ENCODE peak calls at places on chromosomes 3 and 15, in seven cellular contexts. X is upper lobe of right lung, L is iPS DF 6.9, V is AG04450, F is IMR-90, D is sigmoid colon, W is OCI-LY7. P is an unnamed sample.

GRCh38 chr3:86563358-86563970 is 427.5 kb downstream of the VGLL3 start:
- DNase-seq in F (peak; percentile 47), V (peak; percentile 0), D (no peak), L (no peak), W (peak; percentile 59), X (no peak), P (no peak)

GRCh38 chr3:12897537-12898289 is 56.3 kb upstream of the RPL32 start:
- DNase-seq in X (no peak), V (no peak), F (no peak), D (no peak), W (no peak), L (no peak), P (no peak)

GRCh38 chr3:19543212-19543841 is 390.7 kb downstream of the EFHB start:
- DNase-seq in X (no peak), V (no peak), D (no peak), L (peak; percentile 27), W (peak; percentile 73), F (no peak), P (no peak)

GRCh38 chr3:169659096-169659521 is 4.4 kb downstream of the MECOM start:
- DNase-seq in W (no peak), F (no peak), V (no peak), X (peak; percentile 63), L (no peak), D (no peak), P (no peak)

GRCh38 chr3:196554205-196554604 is 14.1 kb downstream of the WDR53 start:
- DNase-seq in L (no peak), V (no peak), X (no peak), F (no peak), W (peak; percentile 16), D (no peak), P (no peak)

GRCh38 chr15:84748274-84749110 is at the start of gene ZNF592:
- DNase-seq in L (no peak), F (peak; percentile 70), W (peak; percentile 84), D (peak; percentile 93), V (peak; percentile 26), X (peak; percentile 94), P (peak; percentile 81)

GRCh38 chr3:105982207-105982606 is 113.4 kb upstream of the CBLB start:
- DNase-seq in L (no peak), X (no peak), D (no peak), V (no peak), W (no peak), F (no peak), P (no peak)

GRCh38 chr3:119627461-119627860 is 29.8 kb downstream of the PLA1A start:
- DNase-seq in D (no peak), X (peak; percentile 75), L (no peak), V (no peak), W (no peak), F (no peak), P (no peak)

GRCh38 chr3:50356553-50356952 is 2.8 kb downstream of the TMEM115 start:
- DNase-seq in V (no peak), F (no peak), X (no peak), D (no peak), W (no peak), L (no peak), P (no peak)

GRCh38 chr3:56210201-56210774 is 258.0 kb downstream of the ERC2 start:
- DNase-seq in X (no peak), D (no peak), F (no peak), V (no peak), W (no peak), L (no peak), P (no peak)

GRCh38 chr3:119562307-119562961 is 3.0 kb upstream of the CD80 start:
- DNase-seq in D (no peak), L (no peak), V (no peak), X (no peak), W (no peak), F (no peak), P (peak; percentile 38)

GRCh38 chr15:40688932-40689799 is 5.8 kb upstream of the RAD51 start:
- DNase-seq in V (no peak), D (no peak), F (no peak), W (no peak), L (no peak), X (no peak), P (no peak)

GRCh38 chr3:160141485-160142185 is 83.6 kb upstream of the C3orf80 start:
- DNase-seq in W (no peak), X (no peak), V (no peak), D (no peak), F (peak; percentile 51), L (no peak), P (no peak)

GRCh38 chr15:85607141-85607806 is 187.5 kb downstream of the KLHL25 start:
- DNase-seq in L (no peak), X (no peak), F (peak; percentile 68), D (no peak), W (no peak), V (no peak), P (no peak)

GRCh38 chr3:140717915-140718314 is 40.1 kb downstream of the TRIM42 start:
- DNase-seq in W (no peak), X (no peak), V (no peak), D (no peak), L (no peak), F (no peak), P (no peak)

GRCh38 chr3:29415824-29416223 is 135.0 kb downstream of the RBMS3 start:
- DNase-seq in V (no peak), W (no peak), X (no peak), F (peak; percentile 77), D (no peak), L (no peak), P (no peak)

GRCh38 chr15:63367390-63367789 is 14.3 kb downstream of the CA12 start:
- DNase-seq in L (no peak), V (no peak), F (no peak), X (no peak), W (no peak), D (no peak), P (no peak)

GRCh38 chr3:145959457-145960088 is 201.4 kb downstream of the PLOD2 start:
- DNase-seq in X (no peak), L (no peak), F (no peak), D (no peak), V (no peak), W (no peak), P (no peak)

GRCh38 chr3:153350420-153350819 is 188.4 kb downstream of the RAP2B start:
- DNase-seq in V (peak; percentile 63), L (no peak), D (no peak), W (no peak), X (no peak), F (peak; percentile 85), P (no peak)

GRCh38 chr15:37098468-37099320 is 1.7 kb downstream of the MEIS2 start:
- DNase-seq in L (no peak), W (peak; percentile 71), D (peak; percentile 76), F (peak; percentile 35), X (no peak), V (no peak), P (no peak)

GRCh38 chr3:61897848-61898247 is 336.5 kb downstream of the PTPRG start:
- DNase-seq in X (no peak), F (no peak), L (no peak), D (no peak), W (no peak), V (no peak), P (no peak)

GRCh38 chr3:61896251-61896650 is 334.9 kb downstream of the PTPRG start:
- DNase-seq in V (no peak), D (no peak), F (no peak), W (no peak), L (no peak), X (no peak), P (no peak)

GRCh38 chr3:61892881-61893280 is 331.5 kb downstream of the PTPRG start:
- DNase-seq in X (no peak), W (no peak), V (no peak), L (no peak), F (no peak), D (no peak), P (no peak)

GRCh38 chr3:61893840-61894566 is 332.6 kb downstream of the PTPRG start:
- DNase-seq in L (no peak), V (no peak), F (no peak), X (no peak), W (no peak), D (no peak), P (no peak)

GRCh38 chr3:61894988-61895935 is 333.9 kb downstream of the PTPRG start:
- DNase-seq in W (peak; percentile 59), V (peak; percentile 58), F (peak; percentile 90), D (peak; percentile 85), X (no peak), L (no peak), P (no peak)
- H3K4me3 ChIP-seq in W (no peak overlapping the region), V (no peak overlapping the region), F (no peak overlapping the region), D (no peak overlapping the region), X (no peak overlapping the region), L (no peak overlapping the region), P (no peak overlapping the region)

DNA sequence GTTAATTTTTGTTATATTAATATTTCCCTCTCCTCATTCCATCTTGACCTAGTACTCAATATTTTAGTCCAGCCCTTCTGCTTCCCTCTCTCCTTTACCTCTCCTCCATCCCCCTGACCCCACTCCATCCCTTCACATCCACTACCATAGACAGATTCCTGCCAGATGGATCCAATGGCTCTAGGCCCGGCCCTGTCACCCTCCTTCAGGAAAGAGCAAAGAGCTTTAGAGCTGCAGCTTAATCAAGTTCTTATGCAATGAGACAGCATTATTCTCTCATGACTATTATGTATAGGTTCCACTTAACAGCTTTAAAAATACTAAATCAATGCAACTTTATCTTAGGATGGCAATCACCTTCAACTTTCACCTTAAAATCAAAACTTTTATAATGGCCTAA is 200.7 kb upstream of the TTC14 start:
- DNase-seq in L (no peak), V (no peak), F (peak; percentile 8), W (no peak), X (no peak), D (no peak), P (no peak)
- H3K27ac ChIP-seq in L (no peak overlapping the region), V (no peak overlapping the region), F (no peak overlapping the region), W (no peak overlapping the region), X (no peak overlapping the region), D (no peak overlapping the region), P (no peak overlapping the region)

GRCh38 chr15:58947179-58947578 is 13.7 kb upstream of the SLTM start:
- DNase-seq in V (no peak), F (no peak), D (no peak), X (no peak), L (no peak), W (no peak), P (no peak)

GRCh38 chr15:58957101-58957973 is 23.9 kb upstream of the SLTM start:
- DNase-seq in V (no peak), W (peak; percentile 88), F (peak; percentile 58), D (no peak), L (peak; percentile 77), X (no peak), P (peak; percentile 46)

GRCh38 chr15:58952751-58953150 is 19.3 kb upstream of the SLTM start:
- DNase-seq in D (no peak), X (no peak), V (no peak), F (peak; percentile 52), W (no peak), L (no peak), P (no peak)

GRCh38 chr15:58951388-58952060 is 18.0 kb upstream of the SLTM start:
- DNase-seq in D (no peak), F (peak; percentile 84), X (no peak), V (peak; percentile 30), L (no peak), W (no peak), P (no peak)
- H3K4me3 ChIP-seq in D (no peak overlapping the region), F (no peak overlapping the region), X (no peak overlapping the region), V (no peak overlapping the region), L (no peak overlapping the region), W (no peak overlapping the region), P (no peak overlapping the region)

DNA sequence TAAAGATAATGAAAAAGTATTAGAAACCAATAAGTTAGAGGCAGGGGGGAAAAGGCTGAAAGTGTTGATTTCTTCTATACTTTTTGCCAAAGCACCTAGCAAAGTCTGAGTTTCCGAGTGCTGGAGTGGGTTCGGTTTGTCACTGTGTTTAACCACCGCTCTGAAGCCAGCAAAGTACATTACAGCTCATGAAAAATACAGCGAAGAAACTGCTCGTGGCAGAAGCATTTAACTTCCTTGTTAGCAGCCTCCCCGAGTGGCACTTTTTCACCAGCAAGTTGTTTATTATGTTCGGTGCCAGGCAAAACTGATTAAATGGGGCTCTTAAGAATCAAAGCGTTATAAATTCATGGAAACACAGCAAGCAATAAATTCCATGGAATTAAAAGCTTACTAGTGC is 313.6 kb downstream of the FOXP1 start:
- DNase-seq in D (no peak), F (no peak), X (no peak), W (no peak), L (no peak), V (no peak), P (no peak)
- H3K27ac ChIP-seq in D (peak overlapping the region; percentile 65), F (no peak overlapping the region), X (no peak overlapping the region), W (no peak overlapping the region), L (no peak overlapping the region), V (no peak overlapping the region), P (no peak overlapping the region)